ENCODE peak calls at places on chromosomes 6 and 20, in eight cellular contexts. R is T-cell; T is HCEC 1CT; P is stimulated activated CD8-positive, alpha-beta memory T cell treated with anti-CD3 and anti-CD28 coated beads, Interleukin-15, amount 100 ng/mL, for 4 hours; Y is SHP77; E is sciatic nerve; W is CD4-positive, alpha-beta T cell; L is GM23338. S is an unnamed sample.

GRCh38 chr20:47350691-47351545 is 5.6 kb downstream of the ZMYND8 start:
- DNase-seq in R (no peak), T (no peak), P (no peak), Y (no peak), E (no peak), W (no peak), L (no peak), S (no peak)

GRCh38 chr6:166512567-166512966 is 73.9 kb downstream of the RAMACL start:
- DNase-seq in R (peak; percentile 25), T (no peak), P (no peak), Y (no peak), E (no peak), W (peak; percentile 36), L (no peak), S (no peak)

GRCh38 chr6:54632984-54633565 is 213.5 kb upstream of the FAM83B start:
- DNase-seq in R (no peak), T (no peak), P (no peak), Y (no peak), E (no peak), W (no peak), L (no peak), S (no peak)

GRCh38 chr6:35085359-35086281 is 55.5 kb downstream of the TCP11 start:
- DNase-seq in R (no peak), T (no peak), P (no peak), Y (no peak), E (no peak), W (no peak), L (no peak), S (no peak)

GRCh38 chr6:157929076-157929475 is 52.6 kb upstream of the SYNJ2 start:
- DNase-seq in R (no peak), T (no peak), P (no peak), Y (no peak), E (no peak), W (no peak), L (no peak), S (no peak)

GRCh38 chr20:46169245-46170171 is 51.4 kb downstream of the CD40 start:
- DNase-seq in R (no peak), T (no peak), P (no peak), Y (no peak), E (no peak), W (no peak), L (no peak), S (no peak)

GRCh38 chr6:149043476-149044130 is 273.9 kb upstream of the TAB2 start:
- DNase-seq in R (no peak), T (peak; percentile 15), P (no peak), Y (peak; percentile 36), E (no peak), W (no peak), L (peak; percentile 72), S (no peak)

GRCh38 chr20:54037525-54037924 is 32.9 kb downstream of the BCAS1 start:
- DNase-seq in R (no peak), T (no peak), P (no peak), Y (no peak), E (no peak), W (no peak), L (no peak), S (no peak)

GRCh38 chr6:156662025-156662445 is 115.1 kb upstream of the ARID1B start:
- DNase-seq in R (no peak), T (no peak), P (no peak), Y (no peak), E (no peak), W (peak; percentile 48), L (peak; percentile 82), S (no peak)

GRCh38 chr20:23629017-23629541 is 8.7 kb downstream of the CST3 start:
- DNase-seq in R (no peak), T (peak; percentile 61), P (no peak), Y (no peak), E (peak; percentile 66), W (no peak), L (no peak), S (no peak)

GRCh38 chr20:2544211-2544610 is 7.8 kb downstream of the TMC2 start:
- DNase-seq in R (no peak), T (peak; percentile 51), P (no peak), Y (no peak), E (no peak), W (no peak), L (no peak), S (no peak)

GRCh38 chr6:129183681-129184216 is 300.8 kb downstream of the LAMA2 start:
- DNase-seq in R (no peak), T (peak; percentile 51), P (no peak), Y (no peak), E (no peak), W (no peak), L (no peak), S (no peak)

GRCh38 chr20:21047981-21048380 is 58.2 kb downstream of the LINC00237 start:
- DNase-seq in R (no peak), T (no peak), P (no peak), Y (no peak), E (no peak), W (no peak), L (no peak), S (no peak)

GRCh38 chr6:47464052-47464451 is 13.5 kb upstream of the CD2AP start:
- DNase-seq in R (no peak), T (no peak), P (no peak), Y (no peak), E (no peak), W (no peak), L (no peak), S (no peak)

GRCh38 chr6:110618591-110619267 is 142.3 kb upstream of the SLC22A16 start:
- DNase-seq in R (no peak), T (peak; percentile 19), P (no peak), Y (no peak), E (no peak), W (no peak), L (peak; percentile 75), S (no peak)

GRCh38 chr6:115643762-115644161 is 416.9 kb downstream of the FRK start:
- DNase-seq in R (no peak), T (no peak), P (no peak), Y (no peak), E (no peak), W (no peak), L (no peak), S (no peak)

GRCh38 chr20:50423758-50424157 is 86.4 kb upstream of the PTPN1 start:
- DNase-seq in R (no peak), T (no peak), P (no peak), Y (no peak), E (no peak), W (no peak), L (no peak), S (no peak)

GRCh38 chr6:149950423-149950822 is 8.6 kb downstream of the ULBP2 start:
- DNase-seq in R (no peak), T (no peak), P (no peak), Y (no peak), E (no peak), W (no peak), L (no peak), S (no peak)

GRCh38 chr20:2798814-2799213 is 1.6 kb downstream of the CPXM1 start:
- DNase-seq in R (no peak), T (no peak), P (no peak), Y (no peak), E (no peak), W (no peak), L (peak; percentile 45), S (peak; percentile 33)

GRCh38 chr6:125153541-125154183 is at the start of gene TPD52L1:
- DNase-seq in R (peak; percentile 8), T (peak; percentile 58), P (peak; percentile 9), Y (peak; percentile 83), E (peak; percentile 86), W (peak; percentile 50), L (peak; percentile 91), S (peak; percentile 30)

GRCh38 chr6:80214436-80215022 is 108.1 kb downstream of the BCKDHB start:
- DNase-seq in R (no peak), T (peak; percentile 67), P (no peak), Y (peak; percentile 20), E (no peak), W (no peak), L (peak; percentile 82), S (peak; percentile 34)

S was measured in NCI-H510A treated with DMSO at 0.1 percent for 48 hours.